ENCODE peak calls at places on chromosomes 12 and 14, in four cellular contexts. J is stomach, N is transverse colon, B is suprapubic skin. L is an unnamed sample.

GRCh38 chr12:24595652-24596235 is 353.2 kb downstream of the BCAT1 start:
- DNase-seq in J (no peak), N (no peak), B (no peak), L (no peak)

GRCh38 chr14:61262082-61262481 is 19.1 kb downstream of the TMEM30B start:
- DNase-seq in J (no peak), N (no peak), B (no peak), L (no peak)

GRCh38 chr12:18467636-18468520 is 206.6 kb downstream of the PIK3C2G start:
- DNase-seq in J (no peak), N (no peak), B (no peak), L (no peak)

GRCh38 chr14:33811731-33812130 is 139.1 kb downstream of the EGLN3 start:
- DNase-seq in J (no peak), N (no peak), B (no peak), L (no peak)

GRCh38 chr12:71024281-71024680 is 103.7 kb upstream of the PTPRR start:
- DNase-seq in J (no peak), N (no peak), B (no peak), L (no peak)

GRCh38 chr12:125187148-125187733 is 122.0 kb downstream of the AACS start:
- DNase-seq in J (no peak), N (no peak), B (no peak), L (no peak)

GRCh38 chr14:96574633-96575191 is 72.5 kb downstream of the PAPOLA start:
- DNase-seq in J (no peak), N (no peak), B (no peak), L (no peak)

GRCh38 chr14:33287204-33287603 is 348.5 kb downstream of the NPAS3 start:
- DNase-seq in J (no peak), N (peak), B (no peak), L (no peak)

GRCh38 chr12:53713516-53713915 is 13.7 kb downstream of the CALCOCO1 start:
- DNase-seq in J (no peak), N (no peak), B (no peak), L (peak)

GRCh38 chr14:99273025-99273723 is 1.2 kb upstream of the BCL11B start:
- DNase-seq in J (peak), N (peak), B (peak), L (no peak)

GRCh38 chr12:95739561-95740313 is 50.8 kb downstream of the NTN4 start:
- DNase-seq in J (no peak), N (no peak), B (peak), L (no peak)

GRCh38 chr14:81018714-81019512 is 63.5 kb downstream of the TSHR start:
- DNase-seq in J (no peak), N (no peak), B (no peak), L (no peak)

GRCh38 chr14:26687438-26687837 is 89.6 kb upstream of the NOVA1 start:
- DNase-seq in J (no peak), N (no peak), B (no peak), L (no peak)

GRCh38 chr12:26402648-26403047 is 207.3 kb downstream of the SSPN start:
- DNase-seq in J (peak), N (peak), B (no peak), L (no peak)

GRCh38 chr14:89351364-89351957 is 65.6 kb downstream of the FOXN3 start:
- DNase-seq in J (peak), N (peak), B (no peak), L (no peak)

GRCh38 chr12:6197996-6198395 is 2.2 kb upstream of the CD9 start:
- DNase-seq in J (no peak), N (no peak), B (peak), L (no peak)

GRCh38 chr14:97107070-97107469 is 309.9 kb downstream of the VRK1 start:
- DNase-seq in J (no peak), N (no peak), B (no peak), L (no peak)

GRCh38 chr14:68147331-68147730 is 327.8 kb downstream of the RAD51B start:
- DNase-seq in J (no peak), N (no peak), B (no peak), L (no peak)

GRCh38 chr12:109087250-109087649 is 6.0 kb downstream of the ALKBH2 start:
- DNase-seq in J (no peak), N (no peak), B (no peak), L (no peak)

GRCh38 chr14:96177766-96178377 is 26.8 kb upstream of the BDKRB2 start:
- DNase-seq in J (no peak), N (no peak), B (no peak), L (peak)

GRCh38 chr14:21072781-21073339 is 2.8 kb downstream of the ARHGEF40 start:
- DNase-seq in J (peak), N (peak), B (no peak), L (no peak)

GRCh38 chr12:49673446-49674317 is 33.5 kb downstream of the FMNL3 start:
- DNase-seq in J (peak), N (peak), B (peak), L (peak)

GRCh38 chr12:19804737-19805136 is 365.4 kb downstream of the AEBP2 start:
- DNase-seq in J (no peak), N (no peak), B (no peak), L (no peak)

GRCh38 chr12:43501705-43502104 is 50.3 kb downstream of the ADAMTS20 start:
- DNase-seq in J (no peak), N (no peak), B (no peak), L (no peak)

GRCh38 chr12:50212071-50212467 is 44.9 kb upstream of the CERS5 start:
- DNase-seq in J (no peak), N (no peak), B (no peak), L (no peak)

GRCh38 chr14:95218472-95219193 is 61.3 kb upstream of the DICER1 start:
- DNase-seq in J (no peak), N (no peak), B (no peak), L (peak)

DNA sequence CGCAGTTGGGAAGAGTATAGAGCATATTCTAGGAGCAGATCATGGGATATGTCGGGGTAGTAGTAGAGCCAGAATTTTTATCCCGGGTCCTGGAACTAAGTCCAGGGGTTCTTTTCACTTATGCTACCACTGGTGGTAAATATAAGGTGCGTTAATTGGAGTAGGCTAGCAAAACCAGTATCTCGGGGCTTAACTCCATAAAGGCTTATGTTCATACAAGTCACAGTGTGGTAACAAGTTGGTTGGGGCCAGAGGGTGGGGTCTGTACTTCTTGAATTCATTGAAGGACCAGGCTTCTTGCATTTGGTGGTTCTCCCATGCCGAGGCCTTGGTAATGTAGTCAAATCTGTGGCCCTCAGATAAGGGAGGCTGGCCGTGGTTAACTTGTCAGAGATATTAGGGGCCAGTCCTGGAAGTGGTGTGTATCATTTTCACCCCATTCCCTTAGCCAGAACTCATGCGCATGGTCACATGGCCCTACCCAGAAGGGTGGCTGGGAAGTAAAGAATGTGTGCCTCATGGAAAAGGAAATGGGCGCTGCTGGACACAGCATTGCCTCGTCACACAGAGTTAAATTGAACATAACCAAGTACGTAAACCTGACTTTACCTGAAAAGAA is 1.5 kb upstream of the ZNF641 start:
- DNase-seq in J (no peak), N (no peak), B (no peak), L (no peak)
- TF ChIP-seq EP300 in J (no peak), N (no peak), B (no peak), L (no peak)

GRCh38 chr12:76332606-76333005 is 15.6 kb downstream of the BBS10 start:
- DNase-seq in J (no peak), N (no peak), B (no peak), L (no peak)

GRCh38 chr12:76329606-76330005 is 18.6 kb downstream of the BBS10 start:
- DNase-seq in J (no peak), N (no peak), B (no peak), L (no peak)

DNA sequence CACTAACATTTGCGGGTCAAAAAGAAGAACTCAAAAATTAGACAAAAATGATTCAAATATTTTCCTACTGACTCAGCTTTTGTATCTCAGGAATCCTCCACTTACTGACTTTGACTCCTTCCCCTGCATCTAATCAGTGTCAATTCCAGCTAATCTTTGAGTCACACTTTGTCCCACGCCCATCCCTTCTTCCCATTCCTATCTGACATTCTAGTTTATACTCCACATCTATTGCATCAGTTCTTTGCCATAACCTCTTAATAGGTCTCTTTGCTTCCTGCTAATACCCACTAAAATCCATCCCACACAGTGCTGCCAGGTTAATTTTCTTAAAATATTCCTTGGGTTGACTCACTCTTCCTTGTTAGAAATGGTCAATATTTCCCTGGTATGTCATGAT is 19.1 kb downstream of the BBS10 start:
- DNase-seq in J (no peak), N (no peak), B (no peak), L (no peak)
- TF ChIP-seq POLR2AphosphoS5 in J (no peak), N (no peak), B (no peak), L (no peak)

GRCh38 chr12:4276524-4277204 is 3.1 kb downstream of the CCND2 start:
- DNase-seq in J (peak), N (peak), B (peak), L (peak)
- TF ChIP-seq EP300 in J (no peak), N (no peak), B (no peak), L (no peak)

DNA sequence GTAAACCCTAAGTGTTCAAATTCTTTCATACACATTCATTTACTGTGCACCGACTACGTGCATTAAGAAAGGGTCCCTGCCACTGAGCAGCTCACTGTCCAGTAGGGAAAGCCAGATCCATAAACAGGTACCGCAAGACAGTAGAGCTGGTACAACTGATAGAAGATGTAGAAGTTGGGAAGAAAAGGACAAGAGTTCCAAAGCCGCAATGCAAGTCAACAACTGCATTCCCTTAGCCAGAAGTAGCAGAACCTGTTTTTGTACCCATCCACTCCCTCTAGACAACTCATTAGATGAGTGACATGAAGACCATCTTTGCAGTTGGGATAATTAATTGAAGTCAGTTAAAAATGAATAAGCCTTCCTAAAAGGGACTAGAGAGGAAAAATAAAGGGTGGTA is 1.3 kb downstream of the SENP1 start:
- DNase-seq in J (no peak), N (no peak), B (no peak), L (no peak)
- TF ChIP-seq POLR2AphosphoS5 in J (no peak), N (no peak), B (no peak), L (no peak)

DNA sequence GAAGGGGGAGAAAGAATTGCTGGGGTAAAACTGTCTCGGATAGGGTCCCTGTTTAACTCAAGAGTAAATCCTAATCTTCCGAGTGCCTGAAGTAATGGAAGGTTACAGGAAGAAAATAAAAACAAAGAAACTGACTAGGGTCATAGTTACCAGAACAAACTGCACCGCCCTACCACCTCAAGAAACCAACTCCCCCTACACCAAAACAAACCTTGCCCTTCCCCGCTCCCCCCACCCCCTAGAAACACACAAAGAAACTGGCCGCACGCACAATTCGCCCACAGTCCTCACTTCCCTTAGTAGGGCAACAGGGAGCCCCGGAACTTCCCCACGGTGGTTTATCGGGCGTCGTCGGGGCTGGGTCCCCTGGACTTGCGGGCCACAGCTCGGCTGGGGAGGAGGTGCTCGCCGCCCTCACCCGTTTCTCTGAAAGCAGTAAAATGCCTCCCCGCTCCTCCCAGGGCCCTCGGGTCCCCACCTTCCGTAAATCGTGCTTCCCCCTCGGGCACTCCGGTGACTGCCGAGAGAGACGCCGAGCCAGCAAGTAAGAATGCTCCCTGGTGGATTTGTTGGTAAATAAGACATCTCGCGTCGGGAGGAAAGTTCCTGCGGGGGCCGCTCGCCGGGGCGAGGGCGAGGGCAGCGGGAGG is 2.4 kb downstream of the SINHCAF start:
- DNase-seq in J (peak), N (peak), B (peak), L (peak)
- TF ChIP-seq EP300 in J (no peak), N (no peak), B (no peak), L (no peak)

GRCh38 chr14:40697221-40697620 is 909.5 kb upstream of the LRFN5 start:
- DNase-seq in J (no peak), N (no peak), B (no peak), L (no peak)
- TF ChIP-seq POLR2AphosphoS5 in J (no peak), N (no peak), B (no peak), L (no peak)

DNA sequence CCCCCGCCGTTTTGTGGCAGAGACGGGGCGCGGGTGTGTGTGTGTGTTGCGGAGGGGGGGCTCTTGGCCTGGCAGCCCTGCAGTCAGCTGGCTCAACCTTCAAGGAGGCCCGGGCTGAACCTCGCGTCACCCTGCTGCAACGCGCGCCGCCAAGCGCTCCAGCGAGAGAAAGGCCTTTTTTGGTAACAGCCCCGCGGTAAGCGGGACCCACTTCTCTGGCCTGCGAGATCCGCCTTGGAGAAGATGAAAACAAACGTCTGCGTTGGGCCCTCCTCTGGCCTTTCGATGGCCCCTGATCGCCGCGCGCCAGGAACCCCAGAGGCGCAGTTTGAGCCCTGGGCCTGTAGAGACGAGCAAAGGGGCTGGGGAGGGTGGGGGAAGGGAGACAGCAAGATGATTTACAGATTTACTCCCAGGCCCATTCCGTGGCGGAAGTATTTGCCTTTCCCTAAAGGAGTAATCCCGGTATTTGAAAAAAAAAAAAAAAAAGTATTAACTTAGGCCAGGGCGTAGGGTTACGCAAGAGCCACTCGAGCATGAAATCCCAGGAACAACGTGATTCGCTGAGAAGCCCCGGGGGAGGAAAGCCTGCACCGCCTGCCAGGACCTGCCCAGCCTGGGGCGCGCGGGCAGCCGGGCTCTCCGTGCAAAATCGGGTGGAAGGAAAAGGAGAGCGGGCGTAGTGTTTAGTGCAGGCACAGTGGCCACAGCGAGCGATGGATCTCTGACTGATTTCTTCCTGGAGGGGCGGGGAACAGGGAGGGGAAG is 4.5 kb upstream of the IRF2BPL start:
- DNase-seq in J (peak), N (peak), B (peak), L (peak)
- TF ChIP-seq EP300 in J (peak), N (peak), B (no peak), L (peak)

L was measured in sigmoid colon.